ENCODE peak calls at places on chromosomes 6 and 20, in five cellular contexts. C is GM12878, A is K562, X is SK-N-SH, G is HepG2. N is an unnamed sample.

GRCh38 chr6:165515963-165516624 is 146.9 kb downstream of the PDE10A start:
- DNase-seq in G (no peak), C (no peak), X (no peak), A (no peak), N (no peak)

GRCh38 chr6:16824804-16825777 is 63.8 kb upstream of the ATXN1 start:
- DNase-seq in G (no peak), A (no peak), C (no peak), X (no peak), N (no peak)

GRCh38 chr6:21067521-21067920 is 526.0 kb upstream of the SOX4 start:
- DNase-seq in X (no peak), C (no peak), A (peak), G (no peak), N (no peak)

GRCh38 chr6:1623769-1624070 is 14.0 kb downstream of the FOXC1 start:
- DNase-seq in G (no peak), X (no peak), C (no peak), A (no peak), N (no peak)

GRCh38 chr6:125871365-125871764 is 80.6 kb downstream of the NCOA7 start:
- DNase-seq in G (no peak), A (no peak), X (no peak), C (no peak), N (no peak)

GRCh38 chr20:50704971-50705370 is 13.6 kb upstream of the RIPOR3 start:
- DNase-seq in G (no peak), C (no peak), A (no peak), X (no peak), N (no peak)

GRCh38 chr20:44172572-44172950 is 14.4 kb downstream of the JPH2 start:
- DNase-seq in C (no peak), G (no peak), A (no peak), X (no peak), N (no peak)

GRCh38 chr20:62409935-62410741 is 3.1 kb upstream of the CABLES2 start:
- DNase-seq in X (peak), G (peak), C (no peak), A (peak), N (peak)

GRCh38 chr20:48754269-48754668 is 73.5 kb downstream of the PREX1 start:
- DNase-seq in X (no peak), A (no peak), C (no peak), G (no peak), N (no peak)

GRCh38 chr20:37518606-37519507 is 2.2 kb upstream of the NNAT start:
- DNase-seq in C (no peak), G (no peak), X (no peak), A (no peak), N (no peak)

GRCh38 chr6:149566372-149567193 is at the start of gene GINM1:
- DNase-seq in C (no peak), G (peak), X (peak), A (peak), N (peak)

GRCh38 chr6:78910611-78911134 is 43.3 kb downstream of the IRAK1BP1 start:
- DNase-seq in G (no peak), C (no peak), A (peak), X (peak), N (no peak)

GRCh38 chr6:15608406-15608805 is 54.4 kb downstream of the DTNBP1 start:
- DNase-seq in A (no peak), G (no peak), C (no peak), X (no peak), N (no peak)

GRCh38 chr20:51635680-51636079 is 93.2 kb upstream of the NFATC2 start:
- DNase-seq in A (no peak), C (no peak), X (no peak), G (no peak), N (no peak)

GRCh38 chr6:167549187-167549586 is 224.3 kb downstream of the TTLL2 start:
- DNase-seq in X (no peak), A (no peak), G (no peak), C (no peak), N (no peak)

GRCh38 chr20:59777321-59777705 is 156.1 kb downstream of the SYCP2 start:
- DNase-seq in X (peak), C (no peak), A (no peak), G (no peak), N (no peak)

GRCh38 chr6:113591896-113592827 is 265.0 kb upstream of the MARCKS start:
- DNase-seq in G (peak), X (no peak), A (no peak), C (no peak), N (peak)

GRCh38 chr20:19699132-19699971 is 58.7 kb upstream of the RIN2 start:
- DNase-seq in X (no peak), G (no peak), C (no peak), A (no peak), N (no peak)
- TF ChIP-seq FOXM1 in X (no peak), G (no peak), C (no peak), A (no peak), N (no peak)

GRCh38 chr6:161162722-161163121 is 111.1 kb downstream of the AGPAT4 start:
- DNase-seq in G (no peak), X (no peak), A (no peak), C (no peak), N (no peak)
- TF ChIP-seq FOXM1 in G (no peak), X (no peak), A (no peak), C (no peak), N (no peak)

DNA sequence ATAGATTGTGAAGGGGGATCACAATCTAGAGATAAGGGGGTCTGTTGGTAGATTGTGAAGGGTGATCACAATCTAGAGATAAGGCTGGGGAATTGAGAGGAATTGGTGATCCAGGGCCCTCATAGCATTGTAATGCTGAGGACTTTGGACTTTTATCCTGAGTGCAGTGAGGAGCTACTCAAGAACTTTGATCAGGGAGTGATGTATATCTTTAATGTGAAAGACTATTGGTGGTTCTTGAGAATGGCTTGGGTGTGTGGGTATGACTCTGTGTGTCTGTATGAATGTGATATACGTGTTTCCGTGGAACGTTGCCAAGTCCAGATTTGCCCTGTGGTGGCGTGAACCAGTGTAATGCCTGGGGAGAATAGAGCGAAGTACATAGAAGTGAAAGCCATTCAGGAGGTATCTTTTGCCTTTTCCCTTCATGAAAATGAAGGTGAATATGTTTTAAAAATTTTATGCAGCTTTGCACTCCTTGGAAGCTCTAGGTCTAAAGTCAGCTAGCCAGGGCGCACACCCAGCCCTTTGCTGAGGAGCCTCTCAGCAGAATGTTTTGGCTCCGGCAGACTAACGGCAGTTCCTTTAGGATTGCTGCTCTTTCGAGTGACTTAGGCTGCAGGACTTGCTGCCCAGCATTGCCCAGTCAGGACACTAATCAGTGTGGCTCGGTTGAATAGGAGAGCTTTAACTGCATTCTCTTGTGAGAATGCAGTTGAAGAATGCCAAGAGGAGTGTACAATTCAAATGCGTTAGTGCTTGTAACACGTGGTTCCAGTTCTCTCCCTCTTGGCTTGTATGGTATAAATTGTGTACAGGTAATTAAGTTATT is 3.5 kb downstream of the ZFAND3 start:
- DNase-seq in C (no peak), G (peak), A (peak), X (no peak), N (no peak)
- TF ChIP-seq FOXM1 in C (no peak), G (no peak), A (no peak), X (no peak), N (no peak)

DNA sequence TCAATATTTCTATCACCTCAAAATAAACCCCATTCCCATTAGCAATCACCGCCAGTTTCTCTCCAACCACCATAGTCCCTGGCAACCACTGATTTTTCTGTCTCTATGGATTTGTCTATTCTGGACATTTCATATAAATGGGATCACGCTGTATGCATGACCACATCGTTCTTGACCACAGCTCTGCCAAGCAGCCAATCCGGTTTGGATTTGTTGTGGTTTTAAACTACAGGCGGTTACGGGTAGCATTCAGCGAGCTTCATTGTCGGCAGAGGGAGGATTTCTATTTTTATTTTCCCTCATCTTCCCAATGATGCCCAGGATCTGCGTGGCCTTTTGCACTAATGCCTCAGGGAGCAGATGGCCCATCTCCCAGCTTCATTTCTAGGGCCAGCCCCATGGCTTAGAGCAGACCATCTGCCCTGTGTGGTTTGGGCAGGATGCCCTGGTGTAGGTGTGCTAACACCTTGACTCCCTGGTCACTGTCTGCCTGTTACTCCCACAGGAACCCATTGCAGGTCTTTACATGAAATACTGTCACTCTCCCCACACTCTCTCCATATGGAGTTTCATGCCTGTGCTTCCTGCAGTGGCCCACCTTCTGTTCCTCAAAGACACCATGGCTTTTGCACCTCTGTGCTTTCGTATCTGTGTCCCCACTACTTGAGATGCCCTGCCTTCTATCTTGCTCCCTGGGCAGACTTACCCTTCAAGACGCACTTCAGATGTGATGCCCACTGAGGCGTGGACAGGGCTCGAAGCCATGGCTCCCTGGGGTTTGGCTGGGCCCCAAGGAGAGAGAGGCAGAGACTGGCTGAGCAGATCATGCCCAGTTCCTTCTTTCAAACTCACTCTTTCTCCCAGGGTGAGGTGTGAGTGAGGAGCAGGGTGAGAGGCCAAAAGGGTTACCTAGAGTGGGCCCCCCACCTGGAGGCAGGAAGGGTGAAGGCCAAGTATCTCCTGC is 26.1 kb downstream of the SDCBP2 start:
- DNase-seq in G (no peak), X (no peak), C (no peak), A (peak), N (no peak)
- TF ChIP-seq FOXM1 in G (no peak), X (no peak), C (no peak), A (no peak), N (no peak)